ENCODE peak calls at places on chromosome 1, in eight cellular contexts. W is cortex of kidney; P is GM20000; Y is AG10803; S is EL; Z is adrenal gland; V is posterior cingulate gyrus; N is CD8-positive, alpha-beta memory T cell. T is an unnamed sample.

GRCh38 chr1:178806665-178807300 is 64.1 kb downstream of the ANGPTL1 start:
- DNase-seq in S (no peak), N (no peak), Z (no peak), P (no peak), Y (no peak), W (no peak), V (no peak), T (no peak)

GRCh38 chr1:170213598-170213997 is 67.8 kb downstream of the NTMT2 start:
- DNase-seq in W (no peak), P (no peak), S (no peak), Z (no peak), Y (no peak), N (no peak), V (no peak), T (no peak)

GRCh38 chr1:226308723-226309397 is at the start of gene LIN9:
- DNase-seq in S (peak; percentile 92), N (peak; percentile 87), Y (peak; percentile 86), V (peak; percentile 97), Z (peak; percentile 92), W (no peak), P (peak; percentile 97), T (peak; percentile 93)

GRCh38 chr1:98737835-98738234 is 76.3 kb downstream of the SNX7 start:
- DNase-seq in P (no peak), V (no peak), Z (no peak), N (no peak), S (no peak), Y (no peak), W (no peak), T (no peak)

GRCh38 chr1:58968360-58968952 is 184.6 kb upstream of the JUN start:
- DNase-seq in S (no peak), P (peak; percentile 68), V (no peak), Z (peak; percentile 74), N (no peak), Y (peak; percentile 84), W (no peak), T (peak; percentile 19)

GRCh38 chr1:107404756-107405155 is 263.9 kb downstream of the NTNG1 start:
- DNase-seq in S (peak; percentile 12), P (no peak), N (no peak), Y (peak; percentile 86), W (no peak), Z (no peak), V (no peak), T (no peak)

GRCh38 chr1:21857142-21857839 is 45.2 kb downstream of the LDLRAD2 start:
- DNase-seq in P (no peak), V (no peak), W (no peak), S (peak; percentile 56), Z (peak; percentile 14), N (no peak), Y (peak; percentile 80), T (no peak)

GRCh38 chr1:31814041-31814511 is 1.7 kb downstream of the SPOCD1 start:
- DNase-seq in N (no peak), Z (no peak), Y (no peak), S (no peak), P (no peak), W (no peak), V (peak; percentile 74), T (no peak)

GRCh38 chr1:229844675-229845074 is 218.6 kb downstream of the URB2 start:
- DNase-seq in Z (no peak), Y (no peak), N (no peak), W (no peak), P (no peak), V (no peak), S (no peak), T (no peak)

GRCh38 chr1:223011230-223011856 is 131.7 kb downstream of the TLR5 start:
- DNase-seq in V (no peak), P (no peak), Y (no peak), W (no peak), S (no peak), N (no peak), Z (no peak), T (no peak)

GRCh38 chr1:25575191-25575590 is 31.8 kb downstream of the LDLRAP1 start:
- DNase-seq in S (no peak), N (no peak), Z (no peak), V (no peak), Y (no peak), P (no peak), W (no peak), T (no peak)

GRCh38 chr1:109649380-109649987 is 6.4 kb upstream of the GSTM4 start:
- DNase-seq in V (no peak), S (peak; percentile 61), N (no peak), P (no peak), Z (no peak), Y (peak; percentile 75), W (no peak), T (no peak)

GRCh38 chr1:15959847-15960446 is 16.0 kb downstream of the ZBTB17 start:
- DNase-seq in W (no peak), S (no peak), N (no peak), P (no peak), Y (no peak), V (no peak), Z (no peak), T (no peak)

GRCh38 chr1:143736562-143736961 is 235.2 kb downstream of the FAM72C start:
- DNase-seq in Z (no peak), W (no peak), Y (no peak), P (no peak), S (no peak), V (no peak), N (no peak), T (no peak)

GRCh38 chr1:210730023-210730422 is 401.3 kb downstream of the HHAT start:
- DNase-seq in Y (no peak), W (no peak), P (no peak), V (no peak), Z (no peak), S (no peak), N (no peak), T (no peak)

GRCh38 chr1:109895720-109896504 is 14.7 kb upstream of the CSF1 start:
- DNase-seq in Y (no peak), V (no peak), Z (no peak), P (no peak), S (peak; percentile 77), W (no peak), N (no peak), T (no peak)

GRCh38 chr1:181089777-181090505 is 1.4 kb downstream of the IER5 start:
- DNase-seq in V (peak; percentile 88), P (peak; percentile 76), N (peak; percentile 81), W (no peak), Z (peak; percentile 77), S (peak; percentile 61), Y (peak; percentile 67), T (peak; percentile 67)

GRCh38 chr1:33182452-33182851 is 609 bp upstream of the TRIM62 start:
- DNase-seq in P (no peak), Z (no peak), V (no peak), W (no peak), S (peak; percentile 25), Y (peak; percentile 68), N (no peak), T (no peak)